ENCODE peak calls at places on chromosomes 16 and 17, in nine cellular contexts. Q, P, B, F, G, E, A, N and T are unnamed samples.

GRCh38 chr17:45432405-45433113 is at the start of gene ARHGAP27:
- DNase-seq in N (no peak), G (no peak), Q (no peak), B (peak), A (peak), E (no peak), F (no peak), P (no peak), T (no peak)

GRCh38 chr16:83586036-83586810 is 221.6 kb upstream of the HSBP1 start:
- DNase-seq in G (no peak), N (no peak), P (no peak), F (no peak), E (no peak), A (no peak), B (no peak), Q (peak), T (no peak)

GRCh38 chr16:65285128-65286120 is 163.6 kb upstream of the CDH11 start:
- DNase-seq in E (no peak), Q (no peak), B (peak), A (no peak), G (no peak), P (no peak), F (no peak), N (peak), T (no peak)

GRCh38 chr17:78346605-78347250 is 13.1 kb downstream of the SOCS3 start:
- DNase-seq in P (no peak), Q (no peak), N (no peak), E (no peak), A (no peak), G (no peak), B (no peak), F (no peak), T (no peak)

GRCh38 chr16:47956881-47957280 is 198.9 kb downstream of the ABCC12 start:
- DNase-seq in F (no peak), P (no peak), G (no peak), B (no peak), A (no peak), E (no peak), N (no peak), Q (peak), T (no peak)

GRCh38 chr16:82631701-82632685 is 5.2 kb downstream of the CDH13 start:
- DNase-seq in A (no peak), B (no peak), G (no peak), P (no peak), N (no peak), F (peak), Q (no peak), E (no peak), T (no peak)

GRCh38 chr17:57665128-57665527 is 80.0 kb downstream of the CCDC182 start:
- DNase-seq in B (no peak), N (no peak), P (no peak), G (no peak), A (no peak), F (peak), E (no peak), Q (peak), T (no peak)

GRCh38 chr17:59853168-59853918 is 39.4 kb downstream of the TUBD1 start:
- DNase-seq in B (no peak), Q (no peak), G (peak), F (peak), E (peak), N (peak), A (no peak), P (peak), T (peak)

GRCh38 chr17:28396635-28397239 is 9.3 kb downstream of the SLC46A1 start:
- DNase-seq in G (no peak), B (no peak), F (no peak), N (no peak), A (peak), Q (no peak), P (no peak), E (no peak), T (no peak)

GRCh38 chr16:28859326-28859725 is 4.3 kb upstream of the SH2B1 start:
- DNase-seq in Q (no peak), G (no peak), P (no peak), N (no peak), F (no peak), B (no peak), E (no peak), A (no peak), T (no peak)